ENCODE peak calls at places on chromosomes 16 and 17, in eight cellular contexts. P is NCI-H1092 treated with DMSO at 0.1 percent for 48 hours, X is progenitor cell of endocrine pancreas, O is RWPE1, F is NCI-H1105, I is Right ventricle myocardium superior, G is sciatic nerve, E is A549. D is an unnamed sample.
A peak's percentile ranks its signal among the peaks of the same experiment; 100 is the strongest.

GRCh38 chr17:45975640-45976295 is 23.3 kb upstream of the STH start:
- DNase-seq in P (no peak), X (no peak), O (no peak), F (no peak), I (no peak), G (no peak), E (no peak), D (no peak)

GRCh38 chr16:86578056-86578455 is 293 bp upstream of the FOXL1 start:
- DNase-seq in P (no peak), X (no peak), O (no peak), F (no peak), I (no peak), G (no peak), E (no peak), D (no peak)

GRCh38 chr17:49183341-49183740 is 27.0 kb downstream of the GNGT2 start:
- DNase-seq in P (no peak), X (no peak), O (no peak), F (no peak), I (no peak), G (no peak), E (no peak), D (no peak)

GRCh38 chr17:70622382-70623260 is 453.3 kb downstream of the KCNJ2 start:
- DNase-seq in P (peak; percentile 46), X (peak; percentile 33), O (peak; percentile 30), F (peak; percentile 41), I (peak; percentile 46), G (peak; percentile 74), E (peak; percentile 34), D (peak; percentile 28)

GRCh38 chr16:89037261-89038152 is 56.1 kb upstream of the ACSF3 start:
- DNase-seq in P (no peak), X (peak; percentile 72), O (peak; percentile 20), F (no peak), I (peak; percentile 59), G (no peak), E (peak; percentile 38), D (no peak)

GRCh38 chr17:34725008-34725407 is 145.6 kb downstream of the TMEM132E start:
- DNase-seq in P (peak; percentile 64), X (no peak), O (no peak), F (no peak), I (no peak), G (no peak), E (no peak), D (no peak)

GRCh38 chr17:28726396-28726911 is 421 bp upstream of the TLCD1 start:
- DNase-seq in P (peak; percentile 69), X (no peak), O (no peak), F (peak; percentile 56), I (no peak), G (no peak), E (peak; percentile 73), D (peak; percentile 74)

GRCh38 chr16:2091722-2092620 is 43.7 kb downstream of the PKD1 start:
- DNase-seq in P (no peak), X (no peak), O (no peak), F (no peak), I (no peak), G (no peak), E (no peak), D (no peak)

GRCh38 chr17:63838586-63839184 is 3.8 kb downstream of the SMARCD2 start:
- DNase-seq in P (no peak), X (no peak), O (peak; percentile 67), F (no peak), I (peak; percentile 96), G (peak; percentile 91), E (no peak), D (no peak)

GRCh38 chr16:79980650-79981521 is 380.3 kb upstream of the MAF start:
- DNase-seq in P (no peak), X (peak; percentile 10), O (no peak), F (no peak), I (no peak), G (peak; percentile 63), E (no peak), D (no peak)

D was measured in NCI-H1930.